ENCODE peak calls at places on chromosomes 1 and 21, in six cellular contexts. H is PC-3; M is GM04504; O is OCI-LY7; G is GM19239; A is stimulated activated CD8-positive, alpha-beta memory T cell treated with anti-CD3 and anti-CD28 coated beads, Interleukin-7, amount 100 ng/mL, for 24 hours. J is an unnamed sample.

GRCh38 chr1:35666916-35667315 is 25.6 kb upstream of the PSMB2 start:
- DNase-seq in A (no peak), G (no peak), M (no peak), H (no peak), O (no peak), J (no peak)

GRCh38 chr1:42173155-42173933 is 8.8 kb upstream of the GUCA2A start:
- DNase-seq in A (peak), M (no peak), O (peak), H (peak), G (peak), J (no peak)

GRCh38 chr21:42806489-42807140 is 72.7 kb downstream of the WDR4 start:
- DNase-seq in G (no peak), M (no peak), H (no peak), O (no peak), A (no peak), J (no peak)

GRCh38 chr1:156751724-156752481 is 428 bp upstream of the HDGF start:
- DNase-seq in G (peak), H (peak), M (peak), O (peak), A (peak), J (peak)

GRCh38 chr1:206497363-206497762 is 10.0 kb upstream of the RASSF5 start:
- DNase-seq in M (no peak), O (peak), H (no peak), G (no peak), A (no peak), J (no peak)

GRCh38 chr1:202697038-202697437 is 13.2 kb downstream of the SYT2 start:
- DNase-seq in O (no peak), G (no peak), M (no peak), A (no peak), H (no peak), J (no peak)

GRCh38 chr1:70633004-70633403 is 221.9 kb downstream of the CTH start:
- DNase-seq in M (no peak), H (no peak), G (no peak), O (no peak), A (no peak), J (no peak)

GRCh38 chr1:10932088-10932487 is 80.4 kb upstream of the TARDBP start:
- DNase-seq in G (no peak), M (no peak), H (no peak), O (no peak), A (no peak), J (no peak)

GRCh38 chr1:47323475-47324105 is 9.6 kb upstream of the STIL start:
- DNase-seq in A (no peak), H (no peak), M (no peak), G (no peak), O (no peak), J (no peak)

GRCh38 chr1:30416221-30416820 is 307.1 kb downstream of the MATN1 start:
- DNase-seq in M (no peak), H (no peak), A (no peak), G (no peak), O (no peak), J (no peak)

GRCh38 chr1:67832737-67833594 is at the start of gene GNG12:
- DNase-seq in O (no peak), M (peak), A (no peak), G (no peak), H (peak), J (no peak)

GRCh38 chr1:199898654-199899053 is 128.9 kb upstream of the NR5A2 start:
- DNase-seq in G (no peak), H (peak), O (no peak), A (no peak), M (no peak), J (no peak)

GRCh38 chr1:182291584-182292192 is 99.9 kb downstream of the GLUL start:
- DNase-seq in M (no peak), O (no peak), H (no peak), A (no peak), G (no peak), J (no peak)

GRCh38 chr1:125066385-125066784 is 3881.6 kb downstream of the SRGAP2C start:
- DNase-seq in H (no peak), M (no peak), O (no peak), G (no peak), A (no peak), J (no peak)

J was measured in foreskin keratinocyte.